ENCODE peak calls at places on chromosomes 16 and 17, in five cellular contexts. One of them, this sample, is unnamed.

GRCh38 chr17:70336411-70336810 is 167.1 kb downstream of the KCNJ2 start:
- DNase-seq in esophagus muscularis mucosa: no peak
- DNase-seq in psoas muscle: no peak
- DNase-seq in CD4-positive, alpha-beta T cell: no peak
- DNase-seq in HFF-Myc: no peak
- DNase-seq in this sample: no peak

GRCh38 chr17:41642252-41643156 is 18.1 kb upstream of the KRT17 start:
- DNase-seq in esophagus muscularis mucosa: no peak
- DNase-seq in HFF-Myc: no peak
- DNase-seq in CD4-positive, alpha-beta T cell: no peak
- DNase-seq in psoas muscle: no peak
- DNase-seq in this sample: no peak

GRCh38 chr17:67531291-67531690 is 154.2 kb downstream of the PITPNC1 start:
- DNase-seq in psoas muscle: no peak
- DNase-seq in HFF-Myc: no peak
- DNase-seq in esophagus muscularis mucosa: no peak
- DNase-seq in CD4-positive, alpha-beta T cell: no peak
- DNase-seq in this sample: no peak

GRCh38 chr17:65523853-65524664 is 37.4 kb downstream of the AXIN2 start:
- DNase-seq in psoas muscle: no peak
- DNase-seq in HFF-Myc: no peak
- DNase-seq in CD4-positive, alpha-beta T cell: no peak
- DNase-seq in esophagus muscularis mucosa: no peak
- DNase-seq in this sample: no peak

GRCh38 chr17:73369126-73369525 is 57.3 kb upstream of the CDC42EP4 start:
- DNase-seq in HFF-Myc: no peak
- DNase-seq in CD4-positive, alpha-beta T cell: no peak
- DNase-seq in esophagus muscularis mucosa: no peak
- DNase-seq in psoas muscle: no peak
- DNase-seq in this sample: no peak

GRCh38 chr17:56393156-56393555 is 200.3 kb upstream of the NOG start:
- DNase-seq in psoas muscle: no peak
- DNase-seq in HFF-Myc: no peak
- DNase-seq in CD4-positive, alpha-beta T cell: no peak
- DNase-seq in esophagus muscularis mucosa: no peak
- DNase-seq in this sample: no peak

GRCh38 chr16:86604436-86605220 is 26.3 kb downstream of the FOXL1 start:
- DNase-seq in CD4-positive, alpha-beta T cell: peak
- DNase-seq in psoas muscle: no peak
- DNase-seq in esophagus muscularis mucosa: no peak
- DNase-seq in HFF-Myc: no peak
- DNase-seq in this sample: no peak

GRCh38 chr17:32258383-32259121 is 7.1 kb upstream of the RHBDL3 start:
- DNase-seq in esophagus muscularis mucosa: no peak
- DNase-seq in CD4-positive, alpha-beta T cell: no peak
- DNase-seq in psoas muscle: no peak
- DNase-seq in HFF-Myc: no peak
- DNase-seq in this sample: no peak

GRCh38 chr16:23959801-23960072 is 124.0 kb downstream of the PRKCB start:
- DNase-seq in CD4-positive, alpha-beta T cell: no peak
- DNase-seq in psoas muscle: no peak
- DNase-seq in HFF-Myc: no peak
- DNase-seq in esophagus muscularis mucosa: no peak
- DNase-seq in this sample: no peak

GRCh38 chr16:11636172-11636721 is 32.0 kb upstream of the SNN start:
- DNase-seq in esophagus muscularis mucosa: no peak
- DNase-seq in HFF-Myc: no peak
- DNase-seq in CD4-positive, alpha-beta T cell: no peak
- DNase-seq in psoas muscle: no peak
- DNase-seq in this sample: no peak

DNA sequence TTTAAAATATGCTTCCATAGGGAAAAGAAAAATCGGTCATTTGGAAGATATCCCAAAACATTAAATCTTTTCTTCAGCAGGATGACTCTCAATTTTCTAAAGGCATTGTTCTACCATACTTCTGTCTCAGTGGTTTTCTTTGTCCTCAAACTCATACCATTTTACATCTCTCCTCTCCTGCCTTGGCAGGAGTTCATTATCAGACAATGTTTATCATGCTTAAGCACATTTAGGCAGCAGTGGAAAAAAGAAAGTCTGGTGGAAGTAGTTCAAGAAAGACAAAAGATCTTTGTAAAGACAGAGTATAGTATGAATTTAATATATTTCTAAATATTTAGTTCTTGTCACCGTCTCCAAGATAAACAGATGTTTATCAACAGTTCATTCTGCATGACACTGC is 68.2 kb downstream of the CDK12 start:
- DNase-seq in CD4-positive, alpha-beta T cell: no peak
- DNase-seq in psoas muscle: no peak
- DNase-seq in HFF-Myc: no peak
- DNase-seq in esophagus muscularis mucosa: no peak
- DNase-seq in this sample: no peak
- TF ChIP-seq CTCF in CD4-positive, alpha-beta T cell: no peak
- TF ChIP-seq CTCF in psoas muscle: no peak
- TF ChIP-seq CTCF in HFF-Myc: no peak
- TF ChIP-seq CTCF in esophagus muscularis mucosa: no peak
- TF ChIP-seq CTCF in this sample: no peak

GRCh38 chr17:34408439-34408838 is 45.4 kb upstream of the CCL1 start:
- DNase-seq in HFF-Myc: no peak
- DNase-seq in CD4-positive, alpha-beta T cell: no peak
- DNase-seq in esophagus muscularis mucosa: no peak
- DNase-seq in psoas muscle: no peak
- DNase-seq in this sample: no peak
- TF ChIP-seq CTCF in HFF-Myc: no peak
- TF ChIP-seq CTCF in CD4-positive, alpha-beta T cell: no peak
- TF ChIP-seq CTCF in esophagus muscularis mucosa: no peak
- TF ChIP-seq CTCF in psoas muscle: no peak
- TF ChIP-seq CTCF in this sample: no peak

GRCh38 chr16:89949121-89949742 is 677 bp downstream of the DEF8 start:
- DNase-seq in esophagus muscularis mucosa: no peak
- DNase-seq in psoas muscle: no peak
- DNase-seq in HFF-Myc: no peak
- DNase-seq in CD4-positive, alpha-beta T cell: no peak
- DNase-seq in this sample: no peak

GRCh38 chr16:89949756-89950155 is 1.2 kb downstream of the DEF8 start:
- DNase-seq in HFF-Myc: no peak
- DNase-seq in CD4-positive, alpha-beta T cell: no peak
- DNase-seq in psoas muscle: no peak
- DNase-seq in esophagus muscularis mucosa: no peak
- DNase-seq in this sample: no peak

GRCh38 chr16:89946515-89946914 is 2.0 kb upstream of the DEF8 start:
- DNase-seq in HFF-Myc: no peak
- DNase-seq in CD4-positive, alpha-beta T cell: no peak
- DNase-seq in psoas muscle: no peak
- DNase-seq in esophagus muscularis mucosa: no peak
- DNase-seq in this sample: no peak

GRCh38 chr16:89944773-89945172 is 3.8 kb upstream of the DEF8 start:
- DNase-seq in HFF-Myc: no peak
- DNase-seq in esophagus muscularis mucosa: no peak
- DNase-seq in psoas muscle: no peak
- DNase-seq in CD4-positive, alpha-beta T cell: no peak
- DNase-seq in this sample: no peak

DNA sequence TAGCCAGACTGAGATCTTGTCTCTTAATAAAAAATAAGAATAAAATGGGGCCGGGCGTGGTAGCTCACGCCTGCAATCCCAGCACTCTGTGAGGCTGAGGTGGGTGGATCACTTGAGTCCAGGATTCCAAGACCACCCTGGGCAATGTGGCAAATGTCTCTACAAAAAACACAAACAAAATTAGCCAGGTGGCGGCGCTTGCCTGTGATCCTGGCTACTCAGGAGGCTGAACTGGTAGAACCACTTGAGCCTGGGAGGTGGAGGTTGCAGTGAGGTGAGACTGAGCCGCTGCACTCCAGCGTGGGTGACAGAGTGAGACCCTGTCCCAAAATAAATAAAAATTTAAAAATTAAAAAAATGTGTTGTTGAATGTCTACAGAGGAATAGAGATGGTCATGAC is 2.9 kb upstream of the DEF8 start:
- DNase-seq in CD4-positive, alpha-beta T cell: no peak
- DNase-seq in HFF-Myc: no peak
- DNase-seq in esophagus muscularis mucosa: no peak
- DNase-seq in psoas muscle: no peak
- DNase-seq in this sample: no peak
- TF ChIP-seq CTCF in CD4-positive, alpha-beta T cell: no peak
- TF ChIP-seq CTCF in HFF-Myc: no peak
- TF ChIP-seq CTCF in esophagus muscularis mucosa: no peak
- TF ChIP-seq CTCF in psoas muscle: no peak
- TF ChIP-seq CTCF in this sample: no peak

GRCh38 chr17:38762231-38762630 is 9.7 kb downstream of the PSMB3 start:
- DNase-seq in esophagus muscularis mucosa: no peak
- DNase-seq in psoas muscle: no peak
- DNase-seq in HFF-Myc: no peak
- DNase-seq in CD4-positive, alpha-beta T cell: no peak
- DNase-seq in this sample: no peak

GRCh38 chr17:38766341-38766740 is 13.8 kb downstream of the PSMB3 start:
- DNase-seq in esophagus muscularis mucosa: no peak
- DNase-seq in psoas muscle: no peak
- DNase-seq in HFF-Myc: no peak
- DNase-seq in CD4-positive, alpha-beta T cell: no peak
- DNase-seq in this sample: no peak

GRCh38 chr17:38761612-38762011 is 9.1 kb downstream of the PSMB3 start:
- DNase-seq in esophagus muscularis mucosa: no peak
- DNase-seq in psoas muscle: no peak
- DNase-seq in HFF-Myc: no peak
- DNase-seq in CD4-positive, alpha-beta T cell: no peak
- DNase-seq in this sample: no peak
- TF ChIP-seq CTCF in esophagus muscularis mucosa: no peak
- TF ChIP-seq CTCF in psoas muscle: no peak
- TF ChIP-seq CTCF in HFF-Myc: peak
- TF ChIP-seq CTCF in CD4-positive, alpha-beta T cell: peak
- TF ChIP-seq CTCF in this sample: peak

GRCh38 chr17:2251098-2251497 is 52.5 kb downstream of the SMG6 start:
- DNase-seq in CD4-positive, alpha-beta T cell: no peak
- DNase-seq in HFF-Myc: no peak
- DNase-seq in esophagus muscularis mucosa: no peak
- DNase-seq in psoas muscle: no peak
- DNase-seq in this sample: no peak

GRCh38 chr17:2253768-2254406 is 49.7 kb downstream of the SMG6 start:
- DNase-seq in esophagus muscularis mucosa: no peak
- DNase-seq in CD4-positive, alpha-beta T cell: no peak
- DNase-seq in psoas muscle: no peak
- DNase-seq in HFF-Myc: no peak
- DNase-seq in this sample: no peak

GRCh38 chr17:2250140-2251095 is 53.2 kb downstream of the SMG6 start:
- DNase-seq in CD4-positive, alpha-beta T cell: no peak
- DNase-seq in HFF-Myc: no peak
- DNase-seq in psoas muscle: no peak
- DNase-seq in esophagus muscularis mucosa: no peak
- DNase-seq in this sample: no peak

GRCh38 chr17:2253362-2253761 is 50.2 kb downstream of the SMG6 start:
- DNase-seq in esophagus muscularis mucosa: no peak
- DNase-seq in psoas muscle: no peak
- DNase-seq in HFF-Myc: no peak
- DNase-seq in CD4-positive, alpha-beta T cell: no peak
- DNase-seq in this sample: no peak
- TF ChIP-seq CTCF in esophagus muscularis mucosa: no peak
- TF ChIP-seq CTCF in psoas muscle: no peak
- TF ChIP-seq CTCF in HFF-Myc: no peak
- TF ChIP-seq CTCF in CD4-positive, alpha-beta T cell: no peak
- TF ChIP-seq CTCF in this sample: no peak

GRCh38 chr17:22490399-22490798 is 798.1 kb downstream of the KCNJ18 start:
- DNase-seq in HFF-Myc: no peak
- DNase-seq in CD4-positive, alpha-beta T cell: no peak
- DNase-seq in psoas muscle: no peak
- DNase-seq in esophagus muscularis mucosa: no peak
- DNase-seq in this sample: no peak
- TF ChIP-seq CTCF in HFF-Myc: no peak
- TF ChIP-seq CTCF in CD4-positive, alpha-beta T cell: no peak
- TF ChIP-seq CTCF in psoas muscle: no peak
- TF ChIP-seq CTCF in esophagus muscularis mucosa: no peak
- TF ChIP-seq CTCF in this sample: no peak

DNA sequence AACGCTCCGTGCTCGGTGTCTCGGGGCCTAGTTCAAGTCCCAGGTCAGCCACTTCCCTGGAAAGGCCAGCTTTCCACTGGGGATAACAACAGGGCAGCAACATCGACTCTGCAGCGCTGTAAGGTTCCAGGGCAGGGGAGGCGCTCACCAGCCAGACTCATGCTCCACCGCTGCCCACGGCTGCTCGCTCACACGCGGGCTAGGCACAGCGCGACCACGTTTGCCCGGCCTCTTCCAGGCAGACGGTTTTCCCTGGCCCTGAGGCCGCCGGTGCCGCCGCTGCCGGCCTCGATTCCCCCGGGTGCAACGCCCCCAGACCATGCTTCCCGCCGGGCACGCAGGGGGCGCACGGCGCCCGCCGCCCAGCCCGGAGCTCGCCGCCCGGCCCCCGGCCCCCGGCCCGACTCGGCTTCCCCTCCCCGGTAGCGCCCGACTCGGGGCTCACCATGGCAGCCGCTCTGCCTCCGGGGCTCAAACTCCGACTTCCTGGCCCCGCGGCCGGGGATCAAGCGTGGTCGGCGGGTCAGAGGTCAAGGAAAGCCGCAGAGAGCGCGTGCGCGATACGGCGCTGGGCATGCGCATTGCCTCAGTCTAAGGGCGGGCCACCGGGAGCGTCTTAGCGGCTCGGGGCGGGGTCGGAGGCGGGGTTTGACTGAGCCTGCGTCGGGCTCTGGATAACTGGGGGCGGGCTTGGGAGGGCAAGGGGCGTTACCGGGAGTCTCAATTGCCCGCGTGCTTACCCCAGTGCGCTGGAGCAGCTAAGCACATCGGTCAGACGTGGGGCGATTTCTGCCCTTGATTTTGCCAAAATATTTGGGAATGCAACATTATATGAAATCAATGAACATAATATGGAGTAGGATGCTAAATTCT is at the start of gene PAM16:
- DNase-seq in CD4-positive, alpha-beta T cell: peak
- DNase-seq in HFF-Myc: peak
- DNase-seq in esophagus muscularis mucosa: peak
- DNase-seq in psoas muscle: peak
- DNase-seq in this sample: peak
- TF ChIP-seq CTCF in CD4-positive, alpha-beta T cell: no peak
- TF ChIP-seq CTCF in HFF-Myc: no peak
- TF ChIP-seq CTCF in esophagus muscularis mucosa: no peak
- TF ChIP-seq CTCF in psoas muscle: peak
- TF ChIP-seq CTCF in this sample: peak

GRCh38 chr16:8855051-8855786 is 13.6 kb downstream of the CARHSP1 start:
- DNase-seq in esophagus muscularis mucosa: no peak
- DNase-seq in CD4-positive, alpha-beta T cell: no peak
- DNase-seq in psoas muscle: no peak
- DNase-seq in HFF-Myc: no peak
- DNase-seq in this sample: no peak
- TF ChIP-seq CTCF in esophagus muscularis mucosa: no peak
- TF ChIP-seq CTCF in CD4-positive, alpha-beta T cell: no peak
- TF ChIP-seq CTCF in psoas muscle: no peak
- TF ChIP-seq CTCF in HFF-Myc: peak
- TF ChIP-seq CTCF in this sample: peak

DNA sequence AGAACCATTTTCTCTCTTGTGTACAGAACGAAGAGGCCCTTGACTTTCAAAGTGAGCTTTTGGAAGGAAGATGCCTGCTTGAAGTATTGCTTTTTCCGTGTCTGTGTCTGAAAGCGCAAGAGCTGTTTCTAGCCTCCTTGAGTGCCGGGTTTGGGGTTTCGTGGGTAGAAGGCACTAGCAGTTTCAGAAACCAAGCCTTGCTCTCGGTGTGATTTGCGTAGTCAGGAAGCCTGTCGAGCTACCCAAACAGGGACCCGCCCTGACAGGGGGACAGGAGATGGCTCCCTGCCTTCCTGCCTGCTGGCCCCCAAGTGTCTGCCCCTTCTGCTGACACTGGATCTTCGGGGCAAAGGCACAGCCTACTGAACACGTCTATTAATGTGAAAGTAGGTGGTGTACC is 322.0 kb downstream of the MAF start:
- DNase-seq in CD4-positive, alpha-beta T cell: peak
- DNase-seq in psoas muscle: no peak
- DNase-seq in esophagus muscularis mucosa: no peak
- DNase-seq in HFF-Myc: no peak
- DNase-seq in this sample: no peak
- TF ChIP-seq CTCF in CD4-positive, alpha-beta T cell: no peak
- TF ChIP-seq CTCF in psoas muscle: no peak
- TF ChIP-seq CTCF in esophagus muscularis mucosa: no peak
- TF ChIP-seq CTCF in HFF-Myc: no peak
- TF ChIP-seq CTCF in this sample: no peak

GRCh38 chr17:82493517-82493840 is 26.1 kb upstream of the FOXK2 start:
- DNase-seq in psoas muscle: no peak
- DNase-seq in HFF-Myc: no peak
- DNase-seq in CD4-positive, alpha-beta T cell: no peak
- DNase-seq in esophagus muscularis mucosa: no peak
- DNase-seq in this sample: no peak
- TF ChIP-seq CTCF in psoas muscle: no peak
- TF ChIP-seq CTCF in HFF-Myc: no peak
- TF ChIP-seq CTCF in CD4-positive, alpha-beta T cell: no peak
- TF ChIP-seq CTCF in esophagus muscularis mucosa: no peak
- TF ChIP-seq CTCF in this sample: no peak

This sample was measured in osteocyte.